ENCODE peak calls at places on chromosome 1, in four cellular contexts. F is HepG2, N is A549, U is K562. M is an unnamed sample.

GRCh38 chr1:5764959-5765358 is 227.3 kb downstream of the NPHP4 start:
- DNase-seq in F (no peak), N (no peak), U (no peak), M (no peak)

GRCh38 chr1:62184291-62184690 is 10.4 kb upstream of the L1TD1 start:
- DNase-seq in F (no peak), N (no peak), U (no peak), M (no peak)

GRCh38 chr1:65069186-65069585 is 78.8 kb upstream of the AK4 start:
- DNase-seq in F (no peak), N (no peak), U (no peak), M (no peak)

GRCh38 chr1:163331116-163331515 is 9.4 kb downstream of the NUF2 start:
- DNase-seq in F (no peak), N (no peak), U (no peak), M (no peak)

GRCh38 chr1:223712856-223713494 is 636 bp downstream of the CAPN2 start:
- DNase-seq in F (no peak), N (no peak), U (peak), M (no peak)

GRCh38 chr1:111739984-111740765 is 980 bp upstream of the INKA2 start:
- DNase-seq in F (no peak), N (peak), U (peak), M (peak)

GRCh38 chr1:94562502-94563260 is 21.1 kb upstream of the F3 start:
- DNase-seq in F (peak), N (no peak), U (no peak), M (no peak)

GRCh38 chr1:220921498-220921897 is 42.3 kb downstream of the HLX start:
- DNase-seq in F (no peak), N (no peak), U (no peak), M (no peak)

GRCh38 chr1:206490643-206491421 is 16.5 kb upstream of the RASSF5 start:
- DNase-seq in F (no peak), N (no peak), U (no peak), M (peak)

GRCh38 chr1:234262007-234262753 is 111.1 kb upstream of the COA6 start:
- DNase-seq in F (no peak), N (no peak), U (no peak), M (no peak)

GRCh38 chr1:23696335-23696989 is 4.9 kb downstream of the RPL11 start:
- DNase-seq in F (no peak), N (no peak), U (peak), M (peak)

GRCh38 chr1:204997616-204998015 is 45.4 kb upstream of the CNTN2 start:
- DNase-seq in F (no peak), N (no peak), U (no peak), M (no peak)

GRCh38 chr1:201171063-201172036 is 17.1 kb upstream of the TMEM9 start:
- DNase-seq in F (peak), N (peak), U (peak), M (peak)

GRCh38 chr1:16166117-16166516 is 10.2 kb upstream of the EPHA2 start:
- DNase-seq in F (no peak), N (no peak), U (no peak), M (no peak)

GRCh38 chr1:113887776-113888175 is 395 bp upstream of the BCL2L15 start:
- DNase-seq in F (no peak), N (no peak), U (no peak), M (no peak)

GRCh38 chr1:53449026-53449425 is 10.2 kb upstream of the DMRTB1 start:
- DNase-seq in F (no peak), N (no peak), U (no peak), M (peak)

GRCh38 chr1:94654031-94654430 is 112.5 kb upstream of the F3 start:
- DNase-seq in F (peak), N (no peak), U (no peak), M (peak)

GRCh38 chr1:237281481-237281880 is 239.5 kb downstream of the RYR2 start:
- DNase-seq in F (no peak), N (no peak), U (no peak), M (no peak)

GRCh38 chr1:60388092-60388987 is 314.8 kb upstream of the C1orf87 start:
- DNase-seq in F (no peak), N (no peak), U (no peak), M (no peak)

GRCh38 chr1:63968663-63969460 is 195.0 kb downstream of the ROR1 start:
- DNase-seq in F (no peak), N (no peak), U (no peak), M (peak)

GRCh38 chr1:172497230-172497629 is 35.7 kb upstream of the SUCO start:
- DNase-seq in F (peak), N (peak), U (no peak), M (peak)

DNA sequence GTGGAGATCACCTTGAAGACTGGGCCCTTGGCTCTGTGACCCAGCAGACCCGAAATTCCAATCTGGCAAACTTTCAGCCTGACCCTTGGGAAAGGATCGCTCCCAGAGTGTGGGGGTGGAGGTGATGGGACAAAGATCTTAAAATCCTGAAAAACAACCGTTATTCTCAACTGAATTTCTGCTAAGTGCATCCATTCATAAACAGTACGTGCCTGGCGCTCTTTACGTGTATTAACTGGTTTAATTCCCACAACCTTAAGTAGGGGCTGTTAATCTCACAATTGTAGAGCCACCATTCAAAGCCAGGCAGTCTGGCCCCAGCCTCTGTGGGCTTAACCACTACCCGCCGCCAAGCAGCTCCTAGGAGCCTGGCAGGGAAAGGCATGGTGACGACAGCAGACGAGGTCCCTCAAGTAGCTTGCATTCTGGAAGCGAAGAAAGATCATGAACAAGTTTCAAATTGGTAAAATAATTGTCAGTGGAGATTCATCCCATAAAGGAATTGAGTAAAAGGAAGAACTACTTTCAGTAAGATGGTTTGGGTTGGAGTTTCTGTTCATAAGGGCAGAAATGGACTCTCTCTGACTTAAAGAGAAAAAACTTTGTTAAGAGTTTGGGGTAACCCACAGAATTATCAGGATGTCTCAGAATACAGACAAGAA is 11.4 kb upstream of the RGS16 start:
- DNase-seq in F (no peak), N (no peak), U (no peak), M (no peak)
- TF ChIP-seq BHLHE40 in F (no peak), N (no peak), U (no peak), M (no peak)

GRCh38 chr1:88802404-88802803 is 89.0 kb downstream of the GTF2B start:
- DNase-seq in F (no peak), N (no peak), U (no peak), M (no peak)
- TF ChIP-seq BHLHE40 in F (no peak), N (no peak), U (no peak), M (no peak)

GRCh38 chr1:246350745-246351144 is 156.3 kb downstream of the SMYD3 start:
- DNase-seq in F (no peak), N (no peak), U (no peak), M (no peak)

GRCh38 chr1:246351726-246352125 is 155.4 kb downstream of the SMYD3 start:
- DNase-seq in F (no peak), N (no peak), U (no peak), M (no peak)

GRCh38 chr1:246355421-246356230 is 151.5 kb downstream of the SMYD3 start:
- DNase-seq in F (no peak), N (no peak), U (no peak), M (no peak)
- TF ChIP-seq BHLHE40 in F (no peak), N (no peak), U (no peak), M (no peak)

GRCh38 chr1:58592521-58593134 is 15.6 kb upstream of the TACSTD2 start:
- DNase-seq in F (no peak), N (peak), U (no peak), M (peak)
- TF ChIP-seq BHLHE40 in F (no peak), N (no peak), U (no peak), M (no peak)